ENCODE peak calls at places on chromosomes 12 and 14, in eight cellular contexts. O is prostate gland, A is GM23338, Z is HCT116, V is K562, K is suprapubic skin, X is H1, E is SK-N-SH. D is an unnamed sample. For H3K36me3, the result is how much of the 10 kb centered on the place peaks cover.

GRCh38 chr14:61547186-61548121 is 147.9 kb upstream of the HIF1A start:
- DNase-seq in O (no peak), A (no peak), Z (no peak), V (no peak), K (no peak), X (no peak), E (no peak), D (no peak)

GRCh38 chr12:50662121-50662480 is 101.8 kb upstream of the ATF1 start:
- DNase-seq in O (no peak), A (no peak), Z (no peak), V (no peak), K (no peak), X (no peak), E (no peak), D (no peak)

GRCh38 chr12:104680506-104680905 is 223.8 kb downstream of the CHST11 start:
- DNase-seq in O (no peak), A (no peak), Z (no peak), V (no peak), K (no peak), X (no peak), E (no peak), D (no peak)

GRCh38 chr12:74415633-74416032 is 122.0 kb upstream of the ATXN7L3B start:
- DNase-seq in O (no peak), A (peak), Z (peak), V (peak), K (no peak), X (no peak), E (peak), D (no peak)

GRCh38 chr14:96146131-96146771 is 58.4 kb upstream of the BDKRB2 start:
- DNase-seq in O (peak), A (no peak), Z (no peak), V (no peak), K (no peak), X (peak), E (no peak), D (peak)

GRCh38 chr12:104011265-104011664 is 38.7 kb downstream of the GLT8D2 start:
- DNase-seq in O (no peak), A (no peak), Z (peak), V (peak), K (no peak), X (no peak), E (no peak), D (no peak)

GRCh38 chr14:59221558-59221957 is 33.1 kb downstream of the DAAM1 start:
- DNase-seq in O (no peak), A (no peak), Z (no peak), V (no peak), K (no peak), X (no peak), E (no peak), D (no peak)

GRCh38 chr12:88111074-88111652 is 30.7 kb downstream of the CEP290 start:
- DNase-seq in O (no peak), A (peak), Z (peak), V (peak), K (no peak), X (no peak), E (peak), D (no peak)

GRCh38 chr12:108430245-108430644 is 84.8 kb upstream of the FICD start:
- DNase-seq in O (no peak), A (no peak), Z (no peak), V (no peak), K (no peak), X (no peak), E (no peak), D (no peak)

GRCh38 chr14:103828315-103828967 is 18.9 kb downstream of the PPP1R13B start:
- DNase-seq in O (no peak), A (no peak), Z (no peak), V (no peak), K (no peak), X (no peak), E (no peak), D (no peak)
- TF ChIP-seq POLR2AphosphoS5 in O (peak), A (no peak), Z (no peak), V (no peak), K (no peak), X (no peak), E (no peak), D (no peak)

DNA sequence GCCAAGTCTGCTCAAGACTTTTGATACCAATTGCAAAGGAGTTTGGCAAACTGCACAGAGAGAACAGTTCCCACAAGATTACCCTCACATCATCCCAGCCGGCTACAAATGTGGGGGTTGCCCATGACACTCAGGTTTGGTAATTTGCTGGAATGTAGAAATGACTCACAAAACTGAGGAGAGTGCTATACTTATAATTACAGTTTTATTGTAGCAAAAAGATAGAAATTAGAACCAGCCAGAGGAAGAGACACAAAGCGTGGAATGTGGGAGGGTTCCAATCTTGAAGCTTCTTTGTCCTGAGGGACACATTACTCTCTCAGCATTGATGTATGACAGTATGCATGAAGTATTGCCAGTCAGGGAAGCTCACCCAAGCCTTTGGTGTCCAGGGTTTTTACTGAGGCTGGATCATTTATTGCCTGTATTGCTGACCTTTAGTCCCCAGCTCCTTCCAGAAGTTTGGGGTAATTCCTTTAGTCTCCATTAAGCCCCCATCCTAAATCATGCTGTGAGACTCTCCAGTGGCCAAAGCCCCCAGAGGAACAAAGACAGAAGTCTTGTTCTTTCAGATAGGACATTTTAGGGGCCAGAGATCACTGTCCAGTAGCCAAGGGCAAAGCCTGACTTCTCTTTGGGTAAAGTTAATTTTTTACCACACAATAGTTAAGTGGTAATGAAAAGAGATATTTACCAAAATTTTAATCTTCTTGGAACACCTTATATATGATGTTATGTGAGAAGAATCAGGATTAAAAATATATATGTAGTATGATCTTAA is 9.9 kb downstream of the TBK1 start:
- DNase-seq in O (no peak), A (no peak), Z (no peak), V (no peak), K (no peak), X (no peak), E (no peak), D (no peak)
- H3K36me3 ChIP-seq in O (under half), A (under half), Z (under half), V (half or more), K (under half), X (under half), E (under half), D (under half)

DNA sequence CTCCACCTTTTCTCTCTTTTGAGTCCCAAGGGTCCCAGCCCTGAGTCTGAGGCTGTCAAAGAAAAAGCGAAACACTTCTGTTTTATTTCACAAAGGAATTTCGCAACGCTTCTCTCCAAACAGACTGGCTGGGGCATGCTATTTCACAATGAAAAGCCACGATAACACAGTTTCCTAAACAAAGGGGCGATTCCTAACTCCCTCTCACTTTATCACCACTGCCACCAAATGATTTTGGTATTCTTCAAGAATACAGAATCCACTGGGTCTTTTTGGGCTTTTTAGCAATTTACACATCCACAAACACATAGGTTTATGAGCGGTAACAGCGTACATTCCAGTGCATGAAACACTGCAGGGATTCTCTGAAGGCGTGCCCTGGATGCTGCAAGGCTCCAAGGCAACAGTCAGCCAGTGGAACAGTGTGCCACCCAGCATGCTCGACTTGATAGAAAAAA is 161.2 kb downstream of the DAD1 start:
- DNase-seq in O (peak), A (peak), Z (no peak), V (no peak), K (no peak), X (no peak), E (no peak), D (no peak)
- TF ChIP-seq POLR2AphosphoS5 in O (peak), A (no peak), Z (no peak), V (no peak), K (no peak), X (no peak), E (no peak), D (peak)

DNA sequence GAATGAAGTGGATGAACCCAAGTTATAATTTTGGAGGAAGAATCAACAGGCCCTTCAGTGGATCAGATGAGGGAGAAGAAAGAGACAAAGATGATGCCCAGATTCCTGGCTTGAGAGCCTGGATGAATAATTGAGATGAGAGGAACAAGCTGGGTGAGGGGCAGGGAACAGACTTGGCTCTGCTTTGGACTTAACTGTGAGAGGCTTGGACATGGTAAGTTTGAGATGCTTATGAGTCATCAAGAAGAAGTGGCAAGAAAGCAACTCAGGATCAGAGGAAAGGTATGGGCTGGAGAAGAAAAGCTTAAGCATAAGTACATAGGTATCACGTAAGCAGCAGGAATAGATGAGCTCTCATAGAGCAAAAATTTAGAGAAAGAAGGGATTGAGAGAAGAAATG is 55.3 kb downstream of the FIGNL2 start:
- DNase-seq in O (no peak), A (no peak), Z (no peak), V (no peak), K (no peak), X (no peak), E (no peak), D (no peak)
- H3K36me3 ChIP-seq in O (under half), A (under half), Z (under half), V (under half), K (under half), X (under half), E (under half), D (under half)

GRCh38 chr12:31875609-31875964 is 83.6 kb upstream of the RESF1 start:
- DNase-seq in O (no peak), A (no peak), Z (no peak), V (no peak), K (no peak), X (no peak), E (no peak), D (no peak)

GRCh38 chr12:31877884-31878283 is 81.3 kb upstream of the RESF1 start:
- DNase-seq in O (no peak), A (no peak), Z (no peak), V (no peak), K (no peak), X (no peak), E (no peak), D (no peak)

GRCh38 chr12:31872831-31873604 is 86.2 kb upstream of the RESF1 start:
- DNase-seq in O (no peak), A (no peak), Z (no peak), V (no peak), K (no peak), X (no peak), E (no peak), D (no peak)

GRCh38 chr12:31876568-31877424 is 82.4 kb upstream of the RESF1 start:
- DNase-seq in O (no peak), A (no peak), Z (no peak), V (no peak), K (no peak), X (no peak), E (no peak), D (no peak)

GRCh38 chr12:31874961-31875608 is 84.1 kb upstream of the RESF1 start:
- DNase-seq in O (peak), A (peak), Z (no peak), V (peak), K (no peak), X (no peak), E (no peak), D (no peak)
- TF ChIP-seq POLR2AphosphoS5 in O (peak), A (no peak), Z (no peak), V (no peak), K (no peak), X (no peak), E (no peak), D (no peak)

GRCh38 chr12:57623385-57623784 is 9.6 kb downstream of the B4GALNT1 start:
- DNase-seq in O (no peak), A (no peak), Z (no peak), V (no peak), K (no peak), X (no peak), E (no peak), D (no peak)
- H3K36me3 ChIP-seq in O (under half), A (under half), Z (under half), V (under half), K (under half), X (under half), E (under half), D (under half)

GRCh38 chr12:111428081-111428727 is 22.5 kb downstream of the SH2B3 start:
- DNase-seq in O (no peak), A (no peak), Z (no peak), V (no peak), K (peak), X (no peak), E (no peak), D (no peak)

GRCh38 chr12:111428728-111429175 is 23.0 kb downstream of the SH2B3 start:
- DNase-seq in O (no peak), A (no peak), Z (no peak), V (no peak), K (peak), X (no peak), E (no peak), D (no peak)

GRCh38 chr12:111431772-111432171 is 26.0 kb downstream of the SH2B3 start:
- DNase-seq in O (no peak), A (no peak), Z (no peak), V (no peak), K (no peak), X (no peak), E (no peak), D (no peak)

GRCh38 chr12:111429760-111430417 is 24.2 kb downstream of the SH2B3 start:
- DNase-seq in O (no peak), A (no peak), Z (no peak), V (no peak), K (peak), X (no peak), E (peak), D (no peak)

DNA sequence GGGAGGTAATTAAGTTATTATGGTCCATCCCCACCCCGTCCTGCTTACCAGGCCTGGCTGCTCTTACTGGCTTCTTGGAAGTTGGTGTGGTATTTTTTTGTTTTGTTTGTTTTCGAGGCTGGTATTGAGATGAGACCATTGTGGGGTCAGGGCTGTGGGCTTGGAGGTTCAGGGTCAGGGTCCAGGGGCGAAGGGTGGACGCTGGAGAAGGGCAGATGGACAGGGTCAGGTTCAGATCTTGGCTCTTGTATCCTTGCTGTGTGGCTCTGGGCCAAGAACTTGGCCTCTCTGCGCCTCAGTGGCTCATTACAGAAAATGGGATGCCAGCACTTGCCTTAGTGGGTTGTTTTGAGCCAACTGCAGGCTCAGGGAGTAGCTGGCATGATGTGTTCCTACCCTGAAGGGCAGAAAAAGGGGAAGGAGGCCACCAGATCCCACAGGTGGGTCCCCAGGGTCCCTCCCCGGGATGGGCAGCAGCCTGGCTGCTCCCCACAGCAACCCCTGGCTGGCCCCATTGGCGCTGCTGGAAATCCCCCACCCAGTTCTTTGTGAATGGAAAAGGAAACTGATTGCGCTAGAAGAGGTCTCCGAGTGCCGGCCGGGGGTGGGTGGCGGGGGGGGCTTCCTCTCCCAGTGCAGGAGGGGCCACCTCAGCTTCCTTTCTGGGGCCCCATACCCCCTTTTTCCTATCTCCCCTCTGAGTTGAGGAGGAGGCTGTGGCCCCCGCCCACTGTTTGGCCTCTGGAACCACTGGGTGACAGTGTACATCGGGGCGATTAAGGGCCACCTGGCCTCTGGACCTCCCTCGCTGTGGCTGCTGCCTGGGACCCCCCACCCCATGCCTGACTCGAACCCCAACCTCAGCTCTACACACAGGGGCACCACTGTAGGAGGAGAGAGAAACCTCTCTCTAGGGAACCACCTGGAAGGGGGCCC is 25.0 kb downstream of the SH2B3 start:
- DNase-seq in O (no peak), A (no peak), Z (no peak), V (no peak), K (peak), X (no peak), E (no peak), D (no peak)
- TF ChIP-seq POLR2AphosphoS5 in O (no peak), A (no peak), Z (no peak), V (no peak), K (no peak), X (no peak), E (no peak), D (no peak)

GRCh38 chr14:81198651-81199050 is 22.1 kb downstream of the GTF2A1 start:
- DNase-seq in O (no peak), A (no peak), Z (no peak), V (no peak), K (no peak), X (no peak), E (no peak), D (no peak)
- H3K36me3 ChIP-seq in O (under half), A (half or more), Z (under half), V (half or more), K (half or more), X (under half), E (half or more), D (under half)

GRCh38 chr12:124489915-124490583 is 77.4 kb downstream of the NCOR2 start:
- DNase-seq in O (no peak), A (no peak), Z (no peak), V (no peak), K (no peak), X (no peak), E (no peak), D (no peak)

GRCh38 chr12:124487834-124488165 is 79.6 kb downstream of the NCOR2 start:
- DNase-seq in O (no peak), A (no peak), Z (no peak), V (no peak), K (no peak), X (no peak), E (no peak), D (no peak)

GRCh38 chr12:124487065-124487833 is 80.2 kb downstream of the NCOR2 start:
- DNase-seq in O (no peak), A (no peak), Z (no peak), V (peak), K (no peak), X (no peak), E (no peak), D (no peak)

GRCh38 chr12:124489220-124489619 is 78.2 kb downstream of the NCOR2 start:
- DNase-seq in O (no peak), A (no peak), Z (no peak), V (no peak), K (no peak), X (no peak), E (no peak), D (no peak)

DNA sequence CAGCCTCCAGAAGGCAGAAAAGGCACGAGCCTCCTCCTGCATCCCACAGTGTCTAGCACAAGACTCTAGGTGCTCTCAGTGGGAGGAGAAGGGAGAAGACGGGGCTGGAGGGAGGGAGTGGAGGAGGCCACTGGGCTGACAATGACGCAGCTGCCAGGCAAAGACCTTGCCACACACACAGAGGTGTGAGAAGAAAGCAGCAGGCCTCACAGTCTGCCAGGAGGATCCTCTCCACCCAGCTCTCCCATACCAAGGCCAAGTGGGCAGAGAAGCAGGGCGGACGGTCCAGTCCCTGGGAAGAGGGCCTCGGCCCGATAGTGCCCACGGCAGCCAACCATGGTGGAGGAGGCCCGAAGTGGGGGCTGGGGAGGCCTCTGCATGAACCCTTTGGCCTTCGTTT is 78.9 kb downstream of the NCOR2 start:
- DNase-seq in O (no peak), A (no peak), Z (no peak), V (no peak), K (no peak), X (no peak), E (no peak), D (no peak)
- TF ChIP-seq POLR2AphosphoS5 in O (no peak), A (no peak), Z (no peak), V (no peak), K (no peak), X (no peak), E (no peak), D (no peak)

DNA sequence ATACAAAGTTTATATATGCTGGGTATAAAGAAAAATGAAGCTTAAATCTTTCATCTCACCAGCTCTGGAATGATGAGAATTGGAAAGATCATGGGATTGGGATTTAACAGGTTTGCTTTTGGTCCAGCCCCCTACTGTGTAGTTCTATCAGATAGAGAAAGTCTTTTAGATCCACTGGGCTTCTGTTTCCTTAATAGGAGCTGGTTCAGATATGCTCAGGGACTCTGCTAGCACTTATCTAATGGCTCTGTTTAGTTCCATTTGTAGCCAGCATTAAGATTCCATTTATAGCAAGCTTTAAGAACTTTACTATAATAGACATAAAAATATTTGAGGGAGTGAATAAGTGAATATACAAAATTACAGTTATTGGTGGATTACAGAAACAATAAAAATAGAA is 42.6 kb downstream of the UTP20 start:
- DNase-seq in O (no peak), A (no peak), Z (no peak), V (no peak), K (no peak), X (no peak), E (no peak), D (no peak)
- H3K36me3 ChIP-seq in O (under half), A (under half), Z (under half), V (half or more), K (half or more), X (under half), E (under half), D (under half)